ENCODE peak calls at places on chromosome 9, in six cellular contexts. B is Kasumi-1, L is HEK293T, O is Calu3, C is coronary artery, R is germinal center. U is an unnamed sample.

GRCh38 chr9:519579-519978 is 304.9 kb downstream of the DOCK8 start:
- DNase-seq in R (no peak), B (no peak), C (no peak), L (no peak), O (no peak), U (no peak)

GRCh38 chr9:72476617-72477375 is 44.6 kb upstream of the TMC1 start:
- DNase-seq in O (peak), L (no peak), B (no peak), R (no peak), C (no peak), U (no peak)

GRCh38 chr9:8660383-8660782 is 860.8 kb upstream of the DMAC1 start:
- DNase-seq in B (peak), O (peak), L (no peak), R (no peak), C (no peak), U (no peak)

GRCh38 chr9:112170235-112170634 is 4.9 kb downstream of the SUSD1 start:
- DNase-seq in R (no peak), B (no peak), C (no peak), L (no peak), O (peak), U (no peak)

GRCh38 chr9:130997925-130998595 is 10.9 kb upstream of the LAMC3 start:
- DNase-seq in B (peak), O (peak), R (peak), C (no peak), L (peak), U (peak)

GRCh38 chr9:97704851-97705250 is 7.7 kb upstream of the XPA start:
- DNase-seq in C (no peak), L (no peak), B (no peak), R (no peak), O (no peak), U (no peak)

GRCh38 chr9:11471321-11471720 is 858.5 kb upstream of the PTPRD start:
- DNase-seq in B (no peak), O (no peak), L (no peak), C (no peak), R (no peak), U (no peak)

GRCh38 chr9:114883709-114884108 is 46.7 kb downstream of the TNFSF8 start:
- DNase-seq in C (no peak), B (peak), L (no peak), R (no peak), O (no peak), U (no peak)

GRCh38 chr9:84111726-84112125 is 131.1 kb downstream of the RMI1 start:
- DNase-seq in R (no peak), O (no peak), L (no peak), C (no peak), B (no peak), U (no peak)

GRCh38 chr9:113875420-113875916 is 641 bp upstream of the ZNF618 start:
- DNase-seq in C (no peak), L (no peak), B (no peak), R (no peak), O (no peak), U (no peak)

GRCh38 chr9:81656004-81656403 is 33.3 kb downstream of the TLE1 start:
- DNase-seq in B (no peak), L (no peak), R (peak), C (no peak), O (no peak), U (no peak)

GRCh38 chr9:113508111-113508749 is 44.7 kb downstream of the RGS3 start:
- DNase-seq in O (peak), C (no peak), L (peak), R (no peak), B (no peak), U (no peak)

GRCh38 chr9:125649826-125650225 is 57.2 kb downstream of the MAPKAP1 start:
- DNase-seq in B (no peak), C (no peak), O (no peak), R (no peak), L (no peak), U (no peak)

GRCh38 chr9:74765572-74765971 is 122.1 kb downstream of the TRPM6 start:
- DNase-seq in C (no peak), L (no peak), O (no peak), R (no peak), B (peak), U (no peak)

GRCh38 chr9:127884427-127884911 is 7.0 kb upstream of the AK1 start:
- DNase-seq in O (peak), L (no peak), C (no peak), R (no peak), B (no peak), U (no peak)

GRCh38 chr9:21402387-21403247 is 6.3 kb upstream of the IFNA8 start:
- DNase-seq in R (no peak), B (no peak), C (no peak), L (peak), O (peak), U (peak)

GRCh38 chr9:18072967-18073366 is 401.0 kb upstream of the ADAMTSL1 start:
- DNase-seq in B (no peak), C (no peak), R (no peak), O (no peak), L (no peak), U (no peak)

GRCh38 chr9:130932220-130933069 is 6.6 kb downstream of the FIBCD1 start:
- DNase-seq in O (no peak), C (no peak), L (no peak), R (no peak), B (no peak), U (no peak)

GRCh38 chr9:133768371-133768858 is 30.3 kb upstream of the SARDH start:
- DNase-seq in C (peak), B (no peak), R (no peak), L (no peak), O (no peak), U (no peak)

GRCh38 chr9:138105561-138106505 is 228.3 kb downstream of the CACNA1B start:
- DNase-seq in C (peak), R (peak), B (no peak), L (no peak), O (no peak), U (no peak)

GRCh38 chr9:35814106-35814840 is 569 bp downstream of the HINT2 start:
- DNase-seq in B (peak), L (peak), R (peak), C (no peak), O (peak), U (peak)

GRCh38 chr9:128285033-128285784 is 9.1 kb downstream of the SWI5 start:
- DNase-seq in C (no peak), L (no peak), O (no peak), B (no peak), R (peak), U (no peak)

GRCh38 chr9:113511047-113511521 is 47.6 kb downstream of the RGS3 start:
- DNase-seq in L (no peak), B (no peak), R (no peak), C (no peak), O (peak), U (no peak)

GRCh38 chr9:3517377-3518048 is 8.3 kb downstream of the RFX3 start:
- DNase-seq in R (no peak), L (no peak), C (no peak), O (no peak), B (no peak), U (no peak)

GRCh38 chr9:21991039-21991959 is 2.9 kb downstream of the CDKN2A start:
- DNase-seq in L (no peak), O (no peak), C (no peak), B (no peak), R (no peak), U (no peak)

GRCh38 chr9:99266136-99267023 is 44.3 kb downstream of the SEC61B start:
- DNase-seq in L (peak), R (peak), O (peak), B (peak), C (no peak), U (peak)

GRCh38 chr9:137380606-137381005 is 42.4 kb downstream of the EXD3 start:
- DNase-seq in L (no peak), C (no peak), O (no peak), B (no peak), R (no peak), U (no peak)

GRCh38 chr9:2623046-2623865 is 1.7 kb downstream of the VLDLR start:
- DNase-seq in C (peak), O (peak), B (no peak), L (no peak), R (no peak), U (no peak)

GRCh38 chr9:77011973-77012817 is 7.3 kb upstream of the FOXB2 start:
- DNase-seq in O (peak), L (peak), C (no peak), B (peak), R (peak), U (peak)

GRCh38 chr9:134730011-134730760 is 88.6 kb downstream of the COL5A1 start:
- DNase-seq in O (no peak), R (no peak), B (no peak), C (no peak), L (no peak), U (no peak)

GRCh38 chr9:98742325-98743280 is 33.9 kb upstream of the GABBR2 start:
- DNase-seq in O (no peak), R (no peak), B (no peak), C (no peak), L (no peak), U (no peak)

GRCh38 chr9:117325110-117325788 is 89.6 kb downstream of the ASTN2 start:
- DNase-seq in L (no peak), R (no peak), O (no peak), C (no peak), B (no peak), U (no peak)

GRCh38 chr9:121118266-121118665 is 43.5 kb downstream of the CNTRL start:
- DNase-seq in R (no peak), B (no peak), O (no peak), C (no peak), L (no peak), U (no peak)

GRCh38 chr9:7452378-7452777 is 347.2 kb downstream of the DMAC1 start:
- DNase-seq in L (no peak), O (no peak), B (no peak), C (no peak), R (no peak), U (no peak)

U was measured in GM20000.